ENCODE peak calls at places on chromosomes 13 and 19, in seven cellular contexts. I is esophagus squamous epithelium, T is mesendoderm, H is endodermal cell, X is uterus, S is heart right ventricle, B is mammary epithelial cell. F is an unnamed sample. For H3K4me1, the result is how much of the 10 kb centered on the place peaks cover.

GRCh38 chr13:52162279-52163101 is 3.1 kb upstream of the NEK3 start:
- DNase-seq in X (no peak), I (no peak), T (peak), S (no peak), H (no peak), B (peak), F (no peak)

GRCh38 chr13:41774605-41775218 is 186.2 kb downstream of the VWA8 start:
- DNase-seq in X (no peak), S (no peak), H (no peak), I (no peak), B (no peak), T (no peak), F (no peak)

GRCh38 chr13:51767100-51767499 is 36.9 kb downstream of the DHRS12 start:
- DNase-seq in T (peak), I (no peak), B (no peak), X (no peak), H (peak), S (no peak), F (peak)

GRCh38 chr19:5090780-5091575 is 122.1 kb downstream of the KDM4B start:
- DNase-seq in B (no peak), T (peak), S (peak), I (no peak), H (no peak), X (peak), F (peak)

GRCh38 chr13:40168425-40169155 is 497.9 kb downstream of the FOXO1 start:
- DNase-seq in B (peak), I (no peak), H (no peak), T (no peak), X (no peak), S (no peak), F (no peak)

GRCh38 chr13:52399708-52400107 is 6.3 kb downstream of the THSD1 start:
- DNase-seq in S (no peak), B (no peak), X (no peak), I (no peak), T (peak), H (no peak), F (no peak)

GRCh38 chr19:4144666-4145261 is 8.7 kb upstream of the CREB3L3 start:
- DNase-seq in T (no peak), B (no peak), H (no peak), X (no peak), S (no peak), I (no peak), F (no peak)

GRCh38 chr13:27381601-27382000 is 42.8 kb upstream of the GTF3A start:
- DNase-seq in H (no peak), B (no peak), S (no peak), T (no peak), I (no peak), X (no peak), F (no peak)

GRCh38 chr13:26531751-26532150 is 25.7 kb upstream of the WASF3 start:
- DNase-seq in S (no peak), T (no peak), H (no peak), X (no peak), B (no peak), I (no peak), F (no peak)

GRCh38 chr19:44972802-44973201 is 17.6 kb downstream of the CLPTM1 start:
- DNase-seq in H (no peak), I (no peak), S (no peak), X (no peak), B (no peak), T (no peak), F (no peak)

GRCh38 chr19:11387154-11388034 is 3.3 kb upstream of the EPOR start:
- DNase-seq in B (no peak), I (no peak), T (no peak), H (no peak), S (no peak), X (no peak), F (no peak)

GRCh38 chr13:30943881-30944280 is 11.4 kb downstream of the TEX26 start:
- DNase-seq in B (no peak), S (no peak), I (no peak), H (no peak), X (no peak), T (no peak), F (no peak)

GRCh38 chr19:34960940-34961679 is 2.9 kb downstream of the ZNF792 start:
- DNase-seq in H (no peak), X (no peak), S (no peak), I (no peak), B (no peak), T (no peak), F (no peak)

GRCh38 chr19:48354332-48354992 is 9.3 kb downstream of the TMEM143 start:
- DNase-seq in X (no peak), T (no peak), S (no peak), B (no peak), H (no peak), I (no peak), F (no peak)

GRCh38 chr19:4241824-4242430 is 5.0 kb upstream of the YJU2 start:
- DNase-seq in S (no peak), X (no peak), T (no peak), I (no peak), B (no peak), H (no peak), F (no peak)

GRCh38 chr19:56660381-56661105 is 11.0 kb downstream of the ZNF835 start:
- DNase-seq in I (no peak), B (no peak), S (peak), T (peak), X (peak), H (no peak), F (peak)

GRCh38 chr13:29594310-29594709 is 1.2 kb downstream of the SLC7A1 start:
- DNase-seq in H (peak), X (peak), S (no peak), T (peak), B (peak), I (no peak), F (no peak)

GRCh38 chr19:29514525-29515232 is 11.1 kb upstream of the VSTM2B start:
- DNase-seq in X (no peak), I (no peak), T (no peak), S (no peak), H (no peak), B (no peak), F (no peak)

GRCh38 chr13:41827507-41828213 is 133.2 kb downstream of the VWA8 start:
- DNase-seq in T (no peak), X (no peak), H (no peak), B (peak), I (no peak), S (no peak), F (no peak)

GRCh38 chr13:112442483-112443090 is 66.4 kb downstream of the SPACA7 start:
- DNase-seq in T (peak), H (peak), B (peak), S (no peak), I (no peak), X (no peak), F (no peak)

GRCh38 chr19:47097396-47098217 is 16.0 kb downstream of the ZC3H4 start:
- DNase-seq in H (peak), T (no peak), S (peak), B (peak), I (no peak), X (no peak), F (peak)

GRCh38 chr13:113936166-113936565 is 37.7 kb downstream of the C13orf46 start:
- DNase-seq in X (peak), B (no peak), I (no peak), S (no peak), T (no peak), H (no peak), F (no peak)

GRCh38 chr19:9945319-9945966 is 9.1 kb upstream of the OLFM2 start:
- DNase-seq in B (peak), X (peak), H (peak), S (peak), T (peak), I (no peak), F (peak)

GRCh38 chr13:27425918-27426630 is 1.7 kb downstream of the GTF3A start:
- DNase-seq in B (peak), H (peak), X (peak), T (peak), I (peak), S (peak), F (peak)

GRCh38 chr13:84962141-84962750 is 837.0 kb downstream of the SLITRK6 start:
- DNase-seq in H (no peak), X (no peak), T (no peak), I (no peak), B (no peak), S (no peak), F (no peak)

GRCh38 chr19:35146746-35147466 is 3.9 kb downstream of the FXYD7 start:
- DNase-seq in T (no peak), H (no peak), S (no peak), B (no peak), X (no peak), I (no peak), F (no peak)

GRCh38 chr13:113943821-113944565 is 29.9 kb downstream of the C13orf46 start:
- DNase-seq in B (no peak), I (no peak), S (no peak), X (no peak), T (no peak), H (no peak), F (no peak)

GRCh38 chr13:110790371-110790770 is 76.9 kb downstream of the ING1 start:
- DNase-seq in T (no peak), I (no peak), S (no peak), X (no peak), B (no peak), H (no peak), F (no peak)

GRCh38 chr19:23313196-23313595 is 63.0 kb upstream of the ZNF724 start:
- DNase-seq in I (no peak), X (no peak), H (no peak), S (no peak), B (no peak), T (no peak), F (no peak)

GRCh38 chr19:39407644-39408391 is 1.2 kb downstream of the ZFP36 start:
- DNase-seq in S (peak), I (no peak), H (peak), X (peak), T (no peak), B (peak), F (peak)

GRCh38 chr13:112879283-112879833 is 89.7 kb upstream of the MCF2L start:
- DNase-seq in X (no peak), I (no peak), T (no peak), H (peak), B (no peak), S (no peak), F (no peak)

GRCh38 chr19:18932216-18932841 is 8.7 kb downstream of the HOMER3 start:
- DNase-seq in I (no peak), S (peak), T (peak), H (peak), B (no peak), X (peak), F (peak)

GRCh38 chr13:91409661-91410060 is 11.2 kb downstream of the GPC5 start:
- DNase-seq in I (no peak), T (no peak), S (no peak), B (no peak), H (no peak), X (no peak), F (no peak)

GRCh38 chr19:34351382-34351802 is 13.6 kb upstream of the GPI start:
- DNase-seq in B (no peak), I (no peak), X (no peak), S (no peak), T (no peak), H (no peak), F (no peak)

GRCh38 chr19:49637865-49638350 is 2.0 kb downstream of the RRAS start:
- DNase-seq in X (peak), B (peak), T (peak), I (no peak), H (peak), S (peak), F (peak)

GRCh38 chr13:36975172-36975571 is 24.0 kb downstream of the ALG5 start:
- DNase-seq in S (no peak), B (no peak), X (no peak), H (no peak), I (no peak), T (peak), F (no peak)

GRCh38 chr19:32418155-32418554 is 12.6 kb downstream of the DPY19L3 start:
- DNase-seq in X (no peak), I (no peak), B (no peak), S (no peak), T (no peak), H (no peak), F (no peak)

GRCh38 chr19:45613926-45614725 is 12.1 kb upstream of the GPR4 start:
- DNase-seq in H (no peak), T (no peak), X (no peak), B (peak), I (no peak), S (no peak), F (peak)

GRCh38 chr13:43473437-43473836 is 313.3 kb downstream of the ENOX1 start:
- DNase-seq in T (peak), I (no peak), S (peak), B (no peak), X (no peak), H (no peak), F (no peak)

GRCh38 chr13:102128216-102128800 is 273.5 kb downstream of the FGF14 start:
- DNase-seq in H (peak), X (no peak), T (peak), B (peak), S (no peak), I (no peak), F (no peak)

GRCh38 chr19:15468675-15469512 is 4.5 kb upstream of the RASAL3 start:
- DNase-seq in B (no peak), H (no peak), I (no peak), S (no peak), X (no peak), T (no peak), F (no peak)

GRCh38 chr19:15466851-15467733 is 2.7 kb upstream of the RASAL3 start:
- DNase-seq in I (no peak), B (no peak), X (no peak), T (no peak), H (no peak), S (no peak), F (no peak)

GRCh38 chr19:15471639-15472101 is 7.3 kb upstream of the RASAL3 start:
- DNase-seq in T (no peak), B (no peak), X (no peak), I (no peak), H (peak), S (no peak), F (no peak)

GRCh38 chr19:15467734-15468214 is 3.4 kb upstream of the RASAL3 start:
- DNase-seq in B (no peak), X (no peak), I (no peak), H (no peak), S (no peak), T (no peak), F (no peak)

DNA sequence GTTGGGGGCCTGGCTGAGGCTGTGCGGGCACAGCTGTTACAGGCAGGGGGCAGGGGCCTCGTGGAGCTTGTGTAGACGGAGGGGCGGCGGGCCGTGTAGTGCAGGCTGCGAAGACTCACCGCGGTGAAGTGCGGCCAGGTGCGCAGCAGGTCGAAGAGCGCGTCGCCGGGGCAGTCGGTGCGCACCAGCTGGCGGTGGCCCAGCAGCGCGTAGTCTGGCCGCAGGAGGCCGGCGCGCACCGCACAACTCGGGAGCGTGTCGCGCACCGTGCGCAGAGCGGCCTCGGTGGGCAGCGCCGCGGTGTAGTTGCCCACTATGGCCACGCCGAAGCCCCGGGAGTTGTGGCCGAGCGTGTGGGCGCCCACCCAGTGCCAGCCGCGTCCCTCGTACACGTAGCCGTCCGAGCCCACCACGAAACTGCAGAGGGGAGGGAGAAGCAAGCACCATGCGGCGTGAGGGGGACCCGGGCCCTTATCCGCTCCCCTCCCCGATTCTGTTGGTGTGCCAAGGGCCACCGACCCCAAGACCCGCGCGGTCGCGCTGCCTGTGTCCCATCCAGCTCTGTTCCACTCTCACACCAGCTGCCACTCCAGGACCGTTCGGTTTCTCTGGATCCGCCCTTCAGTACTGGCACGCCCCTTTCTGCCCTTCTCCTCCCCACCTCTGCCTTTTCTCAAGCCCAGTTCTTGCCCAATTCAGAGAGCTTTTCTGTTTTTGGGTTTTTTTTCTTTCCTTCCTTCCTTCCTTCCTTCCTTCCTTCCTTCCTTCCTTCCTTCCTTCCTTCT is 5.4 kb upstream of the RASAL3 start:
- DNase-seq in B (no peak), I (no peak), H (peak), S (no peak), X (no peak), T (no peak), F (no peak)
- H3K4me1 ChIP-seq in B (under half), I (under half), H (under half), S (under half), X (under half), T (under half), F (under half)

GRCh38 chr19:38221421-38221820 is 2.6 kb downstream of the DPF1 start:
- DNase-seq in H (no peak), S (no peak), X (no peak), B (no peak), T (no peak), I (no peak), F (no peak)

GRCh38 chr19:38224014-38224862 is at the start of gene DPF1:
- DNase-seq in I (no peak), S (peak), B (peak), H (peak), T (peak), X (no peak), F (peak)

GRCh38 chr19:38221919-38222828 is 1.8 kb downstream of the DPF1 start:
- DNase-seq in S (no peak), I (no peak), B (peak), X (no peak), T (no peak), H (peak), F (no peak)

GRCh38 chr19:38223119-38223523 is 901 bp downstream of the DPF1 start:
- DNase-seq in I (no peak), T (no peak), B (no peak), H (no peak), X (no peak), S (no peak), F (no peak)

DNA sequence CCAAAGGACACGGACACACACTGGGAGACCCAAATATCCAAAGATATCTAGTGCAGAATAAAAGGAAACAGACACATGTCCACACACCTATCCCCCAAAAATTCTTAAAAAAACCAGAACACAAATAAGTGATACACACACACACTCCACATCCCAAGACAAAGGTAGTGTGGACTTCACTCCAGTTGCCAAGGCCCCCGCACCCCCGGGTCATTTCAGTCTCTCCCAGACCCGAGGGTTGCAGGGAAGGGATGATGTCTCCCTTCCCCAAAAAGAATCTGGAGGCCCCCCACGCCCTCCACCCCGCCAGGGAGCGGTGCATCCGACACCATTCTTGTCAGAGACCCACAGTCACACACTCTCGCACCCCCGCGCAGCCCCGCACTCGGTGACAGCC is 407 bp downstream of the DPF1 start:
- DNase-seq in S (no peak), X (no peak), B (no peak), H (no peak), T (no peak), I (no peak), F (no peak)
- H3K4me1 ChIP-seq in S (under half), X (under half), B (under half), H (under half), T (under half), I (under half), F (under half)

GRCh38 chr19:867301-867793 is 7.9 kb downstream of the CFD start:
- DNase-seq in S (no peak), T (no peak), H (peak), I (no peak), X (no peak), B (no peak), F (no peak)
- H3K4me1 ChIP-seq in S (under half), T (under half), H (under half), I (under half), X (under half), B (under half), F (under half)

GRCh38 chr19:1243768-1244692 is 2.5 kb downstream of the ATP5F1D start:
- DNase-seq in T (peak), S (peak), B (peak), H (peak), I (no peak), X (peak), F (peak)

GRCh38 chr19:1245884-1246816 is 2.2 kb upstream of the MIDN start:
- DNase-seq in S (peak), X (peak), H (peak), T (no peak), I (no peak), B (no peak), F (peak)

GRCh38 chr19:1245468-1245867 is 2.9 kb upstream of the MIDN start:
- DNase-seq in S (no peak), I (no peak), X (no peak), B (no peak), H (no peak), T (no peak), F (peak)

GRCh38 chr19:1247747-1248453 is 483 bp upstream of the MIDN start:
- DNase-seq in S (peak), I (no peak), T (peak), B (no peak), H (peak), X (no peak), F (peak)

DNA sequence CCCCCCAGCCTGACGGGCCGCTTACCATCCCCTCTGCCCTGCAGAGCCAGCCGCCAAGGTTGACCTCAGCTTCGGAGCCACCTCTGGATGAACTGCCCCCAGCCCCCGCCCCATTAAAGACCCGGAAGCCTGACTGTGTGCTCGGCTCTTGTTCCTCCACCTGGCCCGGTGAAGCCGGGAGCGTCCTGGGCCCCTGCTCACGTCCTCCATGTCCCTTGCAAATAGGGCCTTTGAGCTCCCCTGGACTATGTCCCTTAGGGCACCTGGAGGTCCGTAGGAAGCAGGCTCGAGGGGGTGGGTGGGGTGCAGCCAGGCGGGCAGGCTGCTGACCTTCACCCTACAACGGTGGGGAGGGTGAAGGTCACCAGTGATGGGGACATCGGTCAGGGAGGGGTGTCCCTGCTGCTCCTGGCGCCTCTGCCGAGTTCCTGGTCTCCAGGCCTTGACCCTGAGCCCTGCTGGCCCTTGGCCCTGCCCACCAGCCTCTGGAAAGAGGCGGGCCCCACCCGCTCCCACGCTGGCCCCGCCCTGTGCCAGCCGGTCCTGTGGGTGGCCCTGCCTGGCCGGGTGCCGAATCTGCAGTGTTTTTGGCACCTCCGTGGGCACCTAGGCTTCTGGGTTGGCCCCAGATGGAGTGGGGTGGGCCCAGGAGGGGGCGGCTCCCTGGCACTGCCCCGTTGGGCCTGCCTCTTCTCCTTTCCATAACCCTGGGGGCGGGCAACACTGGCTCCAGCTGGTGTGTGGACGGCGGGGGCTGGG is 3.3 kb downstream of the ATP5F1D start:
- DNase-seq in I (no peak), X (peak), H (no peak), T (no peak), B (no peak), S (peak), F (peak)
- H3K4me1 ChIP-seq in I (half or more), X (under half), H (under half), T (under half), B (under half), S (half or more), F (under half)